ENCODE peak calls at places on chromosomes 4 and X, in nine cellular contexts. One of them, this sample, is unnamed.
A peak's percentile ranks its signal among the peaks of the same experiment; 100 is the strongest.

GRCh38 chr4:186739802-186740434 is 16.3 kb upstream of the FAT1 start:
- DNase-seq in A549: no peak
- DNase-seq in endodermal cell: no peak
- DNase-seq in MM.1S: no peak
- DNase-seq in right cardiac atrium: no peak
- DNase-seq in IMR-90: no peak
- DNase-seq in CD4-positive, alpha-beta memory T cell: no peak
- DNase-seq in PC-9: no peak
- DNase-seq in cardiac muscle cell: no peak
- DNase-seq in this sample: no peak

GRCh38 chr4:42420120-42420519 is 22.8 kb downstream of the SHISA3 start:
- DNase-seq in A549: no peak
- DNase-seq in endodermal cell: no peak
- DNase-seq in MM.1S: no peak
- DNase-seq in right cardiac atrium: no peak
- DNase-seq in IMR-90: peak; percentile 21
- DNase-seq in CD4-positive, alpha-beta memory T cell: no peak
- DNase-seq in PC-9: no peak
- DNase-seq in cardiac muscle cell: peak; percentile 54
- DNase-seq in this sample: no peak

GRCh38 chrX:19849433-19850190 is 37.8 kb downstream of the SH3KBP1 start:
- DNase-seq in A549: no peak
- DNase-seq in endodermal cell: no peak
- DNase-seq in MM.1S: no peak
- DNase-seq in right cardiac atrium: no peak
- DNase-seq in IMR-90: peak; percentile 8
- DNase-seq in CD4-positive, alpha-beta memory T cell: no peak
- DNase-seq in PC-9: no peak
- DNase-seq in cardiac muscle cell: peak; percentile 27
- DNase-seq in this sample: no peak

GRCh38 chr4:53929955-53930798 is 134.2 kb downstream of the CHIC2 start:
- DNase-seq in A549: peak; percentile 78
- DNase-seq in endodermal cell: peak; percentile 91
- DNase-seq in MM.1S: peak; percentile 60
- DNase-seq in right cardiac atrium: peak; percentile 77
- DNase-seq in IMR-90: peak; percentile 93
- DNase-seq in CD4-positive, alpha-beta memory T cell: peak; percentile 44
- DNase-seq in PC-9: peak; percentile 47
- DNase-seq in cardiac muscle cell: peak; percentile 93
- DNase-seq in this sample: peak; percentile 74

GRCh38 chr4:145216532-145216931 is 36.1 kb upstream of the OTUD4 start:
- DNase-seq in A549: peak; percentile 12
- DNase-seq in endodermal cell: no peak
- DNase-seq in MM.1S: peak; percentile 48
- DNase-seq in right cardiac atrium: no peak
- DNase-seq in IMR-90: peak; percentile 44
- DNase-seq in CD4-positive, alpha-beta memory T cell: no peak
- DNase-seq in PC-9: no peak
- DNase-seq in cardiac muscle cell: peak; percentile 60
- DNase-seq in this sample: no peak

GRCh38 chrX:42684062-42684461 is 93.9 kb downstream of the PPP1R2C start:
- DNase-seq in A549: no peak
- DNase-seq in endodermal cell: no peak
- DNase-seq in MM.1S: no peak
- DNase-seq in right cardiac atrium: no peak
- DNase-seq in IMR-90: no peak
- DNase-seq in CD4-positive, alpha-beta memory T cell: no peak
- DNase-seq in PC-9: no peak
- DNase-seq in cardiac muscle cell: no peak
- DNase-seq in this sample: no peak

GRCh38 chrX:16592194-16592770 is 57.7 kb upstream of the S100G start:
- DNase-seq in A549: no peak
- DNase-seq in endodermal cell: no peak
- DNase-seq in MM.1S: no peak
- DNase-seq in right cardiac atrium: no peak
- DNase-seq in IMR-90: no peak
- DNase-seq in CD4-positive, alpha-beta memory T cell: no peak
- DNase-seq in PC-9: no peak
- DNase-seq in cardiac muscle cell: no peak
- DNase-seq in this sample: no peak

GRCh38 chr4:105140684-105141490 is 5.8 kb upstream of the TET2 start:
- DNase-seq in A549: peak; percentile 37
- DNase-seq in endodermal cell: peak; percentile 62
- DNase-seq in MM.1S: peak; percentile 66
- DNase-seq in right cardiac atrium: no peak
- DNase-seq in IMR-90: no peak
- DNase-seq in CD4-positive, alpha-beta memory T cell: peak; percentile 57
- DNase-seq in PC-9: no peak
- DNase-seq in cardiac muscle cell: peak; percentile 38
- DNase-seq in this sample: peak; percentile 28

GRCh38 chrX:68685722-68686683 is 38.5 kb downstream of the STARD8 start:
- DNase-seq in A549: peak; percentile 50
- DNase-seq in endodermal cell: peak; percentile 85
- DNase-seq in MM.1S: no peak
- DNase-seq in right cardiac atrium: peak; percentile 85
- DNase-seq in IMR-90: peak; percentile 76
- DNase-seq in CD4-positive, alpha-beta memory T cell: no peak
- DNase-seq in PC-9: no peak
- DNase-seq in cardiac muscle cell: peak; percentile 87
- DNase-seq in this sample: peak; percentile 66

GRCh38 chr4:2366252-2367192 is 51.9 kb downstream of the ZFYVE28 start:
- DNase-seq in A549: no peak
- DNase-seq in endodermal cell: peak; percentile 31
- DNase-seq in MM.1S: no peak
- DNase-seq in right cardiac atrium: no peak
- DNase-seq in IMR-90: peak; percentile 10
- DNase-seq in CD4-positive, alpha-beta memory T cell: no peak
- DNase-seq in PC-9: no peak
- DNase-seq in cardiac muscle cell: no peak
- DNase-seq in this sample: no peak

GRCh38 chrX:46994096-46994495 is 81.9 kb downstream of the JADE3 start:
- DNase-seq in A549: no peak
- DNase-seq in endodermal cell: no peak
- DNase-seq in MM.1S: no peak
- DNase-seq in right cardiac atrium: no peak
- DNase-seq in IMR-90: peak; percentile 0
- DNase-seq in CD4-positive, alpha-beta memory T cell: no peak
- DNase-seq in PC-9: no peak
- DNase-seq in cardiac muscle cell: peak; percentile 16
- DNase-seq in this sample: no peak

GRCh38 chr4:152004801-152005200 is 244.0 kb upstream of the GATB start:
- DNase-seq in A549: no peak
- DNase-seq in endodermal cell: peak; percentile 78
- DNase-seq in MM.1S: no peak
- DNase-seq in right cardiac atrium: no peak
- DNase-seq in IMR-90: no peak
- DNase-seq in CD4-positive, alpha-beta memory T cell: no peak
- DNase-seq in PC-9: no peak
- DNase-seq in cardiac muscle cell: no peak
- DNase-seq in this sample: no peak
- H3K4me3 ChIP-seq in A549: no peak overlapping the region
- H3K4me3 ChIP-seq in endodermal cell: no peak overlapping the region
- H3K4me3 ChIP-seq in MM.1S: no peak overlapping the region
- H3K4me3 ChIP-seq in right cardiac atrium: no peak overlapping the region
- H3K4me3 ChIP-seq in IMR-90: no peak overlapping the region
- H3K4me3 ChIP-seq in CD4-positive, alpha-beta memory T cell: no peak overlapping the region
- H3K4me3 ChIP-seq in PC-9: no peak overlapping the region
- H3K4me3 ChIP-seq in cardiac muscle cell: no peak overlapping the region
- H3K4me3 ChIP-seq in this sample: no peak overlapping the region

GRCh38 chr4:184439856-184440592 is 34.3 kb downstream of the IRF2 start:
- DNase-seq in A549: no peak
- DNase-seq in endodermal cell: peak; percentile 56
- DNase-seq in MM.1S: no peak
- DNase-seq in right cardiac atrium: peak; percentile 61
- DNase-seq in IMR-90: peak; percentile 90
- DNase-seq in CD4-positive, alpha-beta memory T cell: no peak
- DNase-seq in PC-9: no peak
- DNase-seq in cardiac muscle cell: peak; percentile 82
- DNase-seq in this sample: no peak

GRCh38 chr4:184439386-184439785 is 35.0 kb downstream of the IRF2 start:
- DNase-seq in A549: no peak
- DNase-seq in endodermal cell: no peak
- DNase-seq in MM.1S: no peak
- DNase-seq in right cardiac atrium: no peak
- DNase-seq in IMR-90: peak; percentile 43
- DNase-seq in CD4-positive, alpha-beta memory T cell: no peak
- DNase-seq in PC-9: no peak
- DNase-seq in cardiac muscle cell: no peak
- DNase-seq in this sample: no peak

GRCh38 chr4:184440593-184441358 is 33.6 kb downstream of the IRF2 start:
- DNase-seq in A549: no peak
- DNase-seq in endodermal cell: no peak
- DNase-seq in MM.1S: no peak
- DNase-seq in right cardiac atrium: no peak
- DNase-seq in IMR-90: no peak
- DNase-seq in CD4-positive, alpha-beta memory T cell: no peak
- DNase-seq in PC-9: no peak
- DNase-seq in cardiac muscle cell: no peak
- DNase-seq in this sample: no peak

GRCh38 chr4:184437565-184437964 is 36.8 kb downstream of the IRF2 start:
- DNase-seq in A549: no peak
- DNase-seq in endodermal cell: no peak
- DNase-seq in MM.1S: no peak
- DNase-seq in right cardiac atrium: no peak
- DNase-seq in IMR-90: peak; percentile 50
- DNase-seq in CD4-positive, alpha-beta memory T cell: no peak
- DNase-seq in PC-9: no peak
- DNase-seq in cardiac muscle cell: no peak
- DNase-seq in this sample: no peak

DNA sequence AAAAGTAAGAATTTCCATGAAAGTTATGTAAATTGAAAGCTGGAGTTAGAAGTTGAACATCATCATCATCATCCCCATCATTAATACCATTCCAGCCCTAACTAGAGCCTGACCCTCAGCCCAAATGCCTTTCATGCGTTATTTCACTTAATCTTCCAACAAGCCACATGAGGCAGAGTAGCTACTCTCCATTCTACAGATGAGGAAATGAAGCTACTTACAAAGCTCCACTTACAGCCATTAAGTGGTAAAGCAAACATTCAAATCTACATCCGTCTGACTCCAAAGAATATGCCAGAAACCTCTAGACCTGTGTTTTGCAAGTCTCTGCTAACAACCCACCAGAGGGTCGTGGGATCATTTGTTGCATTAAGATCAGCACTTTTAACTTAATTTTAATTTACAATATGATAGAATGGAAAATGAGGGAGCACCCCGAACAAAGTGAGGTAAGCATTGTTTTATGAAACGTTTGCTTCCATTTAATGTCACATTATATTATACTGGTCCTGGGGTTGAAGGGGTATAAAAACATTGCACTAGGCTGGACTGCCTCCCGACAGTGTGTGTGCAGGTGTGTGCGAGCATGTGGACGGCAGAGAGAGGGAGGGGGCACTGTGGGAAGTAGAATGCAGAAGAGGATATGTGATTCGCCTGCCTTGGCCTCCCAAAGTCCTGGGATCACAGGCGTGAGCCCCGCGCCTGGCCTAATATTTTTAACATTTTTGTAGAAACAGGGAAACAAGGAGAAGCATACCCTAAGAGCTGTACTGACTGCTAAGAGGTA is 36.2 kb downstream of the IRF2 start:
- DNase-seq in A549: no peak
- DNase-seq in endodermal cell: no peak
- DNase-seq in MM.1S: no peak
- DNase-seq in right cardiac atrium: no peak
- DNase-seq in IMR-90: peak; percentile 17
- DNase-seq in CD4-positive, alpha-beta memory T cell: no peak
- DNase-seq in PC-9: no peak
- DNase-seq in cardiac muscle cell: no peak
- DNase-seq in this sample: no peak
- H3K4me1 ChIP-seq in A549: no peaks in the 10 kb centered on the region
- H3K4me1 ChIP-seq in endodermal cell: peaks cover 2% of the 10 kb centered on the region
- H3K4me1 ChIP-seq in MM.1S: peaks cover 2% of the 10 kb centered on the region
- H3K4me1 ChIP-seq in right cardiac atrium: peaks cover 20% of the 10 kb centered on the region
- H3K4me1 ChIP-seq in IMR-90: peaks cover 24% of the 10 kb centered on the region
- H3K4me1 ChIP-seq in CD4-positive, alpha-beta memory T cell: peaks cover 57% of the 10 kb centered on the region
- H3K4me1 ChIP-seq in PC-9: no peaks in the 10 kb centered on the region
- H3K4me1 ChIP-seq in cardiac muscle cell: no peaks in the 10 kb centered on the region
- H3K4me1 ChIP-seq in this sample: no peaks in the 10 kb centered on the region

GRCh38 chrX:28585767-28586166 is 1.5 kb upstream of the IL1RAPL1 start:
- DNase-seq in A549: no peak
- DNase-seq in endodermal cell: peak; percentile 50
- DNase-seq in MM.1S: no peak
- DNase-seq in right cardiac atrium: no peak
- DNase-seq in IMR-90: no peak
- DNase-seq in CD4-positive, alpha-beta memory T cell: no peak
- DNase-seq in PC-9: no peak
- DNase-seq in cardiac muscle cell: no peak
- DNase-seq in this sample: no peak

GRCh38 chrX:28584025-28584424 is 3.2 kb upstream of the IL1RAPL1 start:
- DNase-seq in A549: no peak
- DNase-seq in endodermal cell: no peak
- DNase-seq in MM.1S: no peak
- DNase-seq in right cardiac atrium: no peak
- DNase-seq in IMR-90: no peak
- DNase-seq in CD4-positive, alpha-beta memory T cell: no peak
- DNase-seq in PC-9: no peak
- DNase-seq in cardiac muscle cell: no peak
- DNase-seq in this sample: no peak

GRCh38 chrX:28589048-28589447 is 1.8 kb downstream of the IL1RAPL1 start:
- DNase-seq in A549: no peak
- DNase-seq in endodermal cell: no peak
- DNase-seq in MM.1S: no peak
- DNase-seq in right cardiac atrium: no peak
- DNase-seq in IMR-90: no peak
- DNase-seq in CD4-positive, alpha-beta memory T cell: no peak
- DNase-seq in PC-9: no peak
- DNase-seq in cardiac muscle cell: no peak
- DNase-seq in this sample: no peak

GRCh38 chrX:28586291-28586690 is 955 bp upstream of the IL1RAPL1 start:
- DNase-seq in A549: no peak
- DNase-seq in endodermal cell: peak; percentile 75
- DNase-seq in MM.1S: no peak
- DNase-seq in right cardiac atrium: peak; percentile 54
- DNase-seq in IMR-90: peak; percentile 45
- DNase-seq in CD4-positive, alpha-beta memory T cell: no peak
- DNase-seq in PC-9: no peak
- DNase-seq in cardiac muscle cell: peak; percentile 70
- DNase-seq in this sample: no peak

GRCh38 chrX:28586891-28587635 is at the start of gene IL1RAPL1:
- DNase-seq in A549: peak; percentile 23
- DNase-seq in endodermal cell: peak; percentile 60
- DNase-seq in MM.1S: peak; percentile 9
- DNase-seq in right cardiac atrium: no peak
- DNase-seq in IMR-90: peak; percentile 81
- DNase-seq in CD4-positive, alpha-beta memory T cell: no peak
- DNase-seq in PC-9: no peak
- DNase-seq in cardiac muscle cell: peak; percentile 81
- DNase-seq in this sample: no peak
- H3K4me3 ChIP-seq in A549: peak within 1 kb of the TSS; percentile 19
- H3K4me3 ChIP-seq in endodermal cell: peak within 1 kb of the TSS; percentile 77
- H3K4me3 ChIP-seq in MM.1S: no peak within 1 kb of the TSS
- H3K4me3 ChIP-seq in right cardiac atrium: peak within 1 kb of the TSS; percentile 58
- H3K4me3 ChIP-seq in IMR-90: peak within 1 kb of the TSS; percentile 63
- H3K4me3 ChIP-seq in CD4-positive, alpha-beta memory T cell: no peak within 1 kb of the TSS
- H3K4me3 ChIP-seq in PC-9: no peak within 1 kb of the TSS
- H3K4me3 ChIP-seq in cardiac muscle cell: peak within 1 kb of the TSS; percentile 67
- H3K4me3 ChIP-seq in this sample: peak within 1 kb of the TSS; percentile 23

DNA sequence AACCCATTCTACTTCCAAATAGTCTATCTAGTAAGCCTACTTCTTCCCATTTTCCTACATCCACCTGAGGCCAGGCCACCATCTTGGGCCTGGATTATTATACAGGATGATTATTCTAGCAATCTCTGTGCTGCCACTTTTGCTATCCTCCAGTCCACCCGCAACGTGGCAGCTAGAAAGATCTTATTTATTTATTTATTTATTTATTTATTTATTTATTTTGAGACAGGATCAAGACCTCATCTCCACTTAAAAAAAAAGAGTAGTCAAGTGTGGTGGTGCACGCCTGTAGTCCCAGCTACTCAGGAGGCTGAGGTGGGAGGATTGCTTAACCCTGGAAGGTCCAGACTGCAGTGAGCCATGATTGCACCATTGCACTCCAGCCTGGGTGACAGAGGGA is 15.2 kb upstream of the BCOR start:
- DNase-seq in A549: no peak
- DNase-seq in endodermal cell: no peak
- DNase-seq in MM.1S: no peak
- DNase-seq in right cardiac atrium: no peak
- DNase-seq in IMR-90: no peak
- DNase-seq in CD4-positive, alpha-beta memory T cell: no peak
- DNase-seq in PC-9: no peak
- DNase-seq in cardiac muscle cell: no peak
- DNase-seq in this sample: no peak
- H3K4me1 ChIP-seq in A549: peaks cover 4% of the 10 kb centered on the region
- H3K4me1 ChIP-seq in endodermal cell: no peaks in the 10 kb centered on the region
- H3K4me1 ChIP-seq in MM.1S: peaks cover 4% of the 10 kb centered on the region
- H3K4me1 ChIP-seq in right cardiac atrium: no peaks in the 10 kb centered on the region
- H3K4me1 ChIP-seq in IMR-90: peaks cover 8% of the 10 kb centered on the region
- H3K4me1 ChIP-seq in CD4-positive, alpha-beta memory T cell: peaks cover 7% of the 10 kb centered on the region
- H3K4me1 ChIP-seq in PC-9: no peaks in the 10 kb centered on the region
- H3K4me1 ChIP-seq in cardiac muscle cell: peaks cover 7% of the 10 kb centered on the region
- H3K4me1 ChIP-seq in this sample: no peaks in the 10 kb centered on the region

This sample was measured in heart left ventricle.